ENCODE peak calls at places on chromosome 3, in five cellular contexts. V is stimulated activated CD4-positive, alpha-beta T cell treated with anti-CD3 and anti-CD28 coated beads, Interleukin-4, amount 100 ng/mL, for 4 hours; P is adrenal gland; X is activated naive CD4-positive, alpha-beta T cell treated with anti-CD3 and anti-CD28 coated beads, Interleukin-2, amount 10 ng/mL, durations not matched to agents 7 days and 5 days; L is COR-L47. F is an unnamed sample.

GRCh38 chr3:171842864-171843511 is at the start of gene TMEM212:
- DNase-seq in V (no peak), P (no peak), X (no peak), L (no peak), F (no peak)

GRCh38 chr3:48428088-48428862 is 1.6 kb downstream of the PLXNB1 start:
- DNase-seq in V (no peak), P (no peak), X (no peak), L (peak), F (peak)

GRCh38 chr3:57227930-57228733 is 603 bp downstream of the APPL1 start:
- DNase-seq in V (peak), P (peak), X (peak), L (no peak), F (peak)

GRCh38 chr3:143328459-143328858 is 208.9 kb downstream of the CHST2 start:
- DNase-seq in V (no peak), P (no peak), X (no peak), L (no peak), F (no peak)

GRCh38 chr3:33001889-33002288 is 50.4 kb downstream of the CCR4 start:
- DNase-seq in V (no peak), P (peak), X (no peak), L (no peak), F (no peak)

GRCh38 chr3:73804204-73804603 is 179.5 kb upstream of the PDZRN3 start:
- DNase-seq in V (no peak), P (no peak), X (no peak), L (no peak), F (no peak)

GRCh38 chr3:40232626-40233025 is 76.9 kb upstream of the EIF1B start:
- DNase-seq in V (no peak), P (no peak), X (no peak), L (no peak), F (no peak)

GRCh38 chr3:57557088-57557537 is 1.0 kb downstream of the PDE12 start:
- DNase-seq in V (peak), P (peak), X (peak), L (no peak), F (no peak)

GRCh38 chr3:106635271-106635670 is 742.0 kb upstream of the CCDC54 start:
- DNase-seq in V (no peak), P (no peak), X (no peak), L (no peak), F (no peak)

F was measured in left ventricle myocardium superior.